ENCODE peak calls at places on chromosomes 2 and 18, in nine cellular contexts. T is HT1080; V is amygdala; L is activated CD4-positive, CD25-positive, alpha-beta regulatory T cell; N is A549; C is activated CD4-positive, alpha-beta T cell treated with anti-CD3 and anti-CD28 coated beads, Interleukin-2, amount 10 ng/mL, durations not matched to agents 7 days and 5 days; H is ovary; Z is CD8-positive, alpha-beta memory T cell; J is posterior vena cava. U is an unnamed sample.

GRCh38 chr2:113886479-113887383 is 3.2 kb upstream of the ACTR3 start:
- DNase-seq in H (no peak), N (peak; percentile 68), J (peak; percentile 87), V (no peak), L (no peak), T (peak; percentile 96), C (peak; percentile 49), Z (peak; percentile 7), U (peak; percentile 93)

GRCh38 chr2:180952731-180953336 is 27.6 kb upstream of the UBE2E3 start:
- DNase-seq in V (no peak), T (no peak), N (no peak), H (no peak), J (no peak), Z (no peak), L (no peak), C (no peak), U (no peak)

GRCh38 chr2:31877008-31877407 is 133.8 kb downstream of the MEMO1 start:
- DNase-seq in J (no peak), C (no peak), Z (no peak), L (no peak), V (no peak), H (no peak), T (peak; percentile 14), N (peak; percentile 53), U (no peak)

GRCh38 chr18:30971338-30971956 is 71.1 kb downstream of the DSC3 start:
- DNase-seq in C (no peak), L (no peak), J (no peak), H (no peak), T (peak; percentile 32), N (peak; percentile 16), Z (no peak), V (no peak), U (peak; percentile 21)

GRCh38 chr18:7645756-7646155 is 78.6 kb downstream of the PTPRM start:
- DNase-seq in N (peak; percentile 22), T (no peak), C (no peak), H (no peak), J (no peak), L (no peak), V (no peak), Z (no peak), U (no peak)

GRCh38 chr2:131038258-131039100 is 54.8 kb downstream of the FAM168B start:
- DNase-seq in L (no peak), T (no peak), V (no peak), Z (no peak), J (no peak), H (no peak), C (no peak), N (no peak), U (no peak)

GRCh38 chr2:25374827-25375226 is 33.1 kb upstream of the DNMT3A start:
- DNase-seq in V (no peak), Z (no peak), H (no peak), C (no peak), T (no peak), N (no peak), J (peak; percentile 19), L (no peak), U (no peak)

GRCh38 chr18:31373641-31374040 is 2.9 kb upstream of the DSG4 start:
- DNase-seq in Z (no peak), V (no peak), J (no peak), H (no peak), C (no peak), N (no peak), L (no peak), T (no peak), U (no peak)

GRCh38 chr2:202104286-202104870 is 31.3 kb downstream of the KIAA2012 start:
- DNase-seq in V (no peak), T (peak; percentile 58), H (no peak), L (no peak), J (no peak), Z (no peak), N (peak; percentile 65), C (peak; percentile 37), U (peak; percentile 62)

GRCh38 chr18:1103567-1103966 is 198.9 kb downstream of the ADCYAP1 start:
- DNase-seq in Z (no peak), L (no peak), T (no peak), V (no peak), J (no peak), N (no peak), H (no peak), C (no peak), U (no peak)

GRCh38 chr2:62435720-62436119 is 70.3 kb downstream of the TMEM17 start:
- DNase-seq in H (no peak), T (no peak), L (no peak), Z (no peak), C (no peak), J (no peak), V (no peak), N (no peak), U (no peak)

GRCh38 chr2:2662037-2662846 is 331.2 kb upstream of the MYT1L start:
- DNase-seq in C (no peak), V (peak; percentile 33), T (no peak), N (no peak), H (no peak), L (no peak), Z (no peak), J (peak; percentile 83), U (peak; percentile 49)

GRCh38 chr2:30134582-30134981 is 12.2 kb upstream of the YPEL5 start:
- DNase-seq in V (no peak), T (no peak), J (no peak), C (no peak), H (no peak), L (no peak), Z (no peak), N (no peak), U (no peak)

GRCh38 chr2:16212321-16212720 is 272.0 kb downstream of the MYCN start:
- DNase-seq in C (no peak), H (no peak), T (no peak), V (no peak), Z (no peak), J (no peak), L (no peak), N (no peak), U (no peak)

GRCh38 chr2:8281950-8282857 is 399.7 kb upstream of the ID2 start:
- DNase-seq in T (no peak), L (no peak), Z (peak; percentile 18), V (no peak), H (no peak), J (no peak), N (no peak), C (no peak), U (peak; percentile 21)

GRCh38 chr18:76955529-76956170 is 133.3 kb downstream of the ZNF236 start:
- DNase-seq in C (no peak), H (no peak), T (no peak), V (no peak), N (no peak), J (no peak), L (no peak), Z (no peak), U (no peak)

GRCh38 chr18:76545433-76546281 is 50.6 kb upstream of the ZNF516 start:
- DNase-seq in C (no peak), V (no peak), L (no peak), H (no peak), J (no peak), T (no peak), N (no peak), Z (no peak), U (no peak)

GRCh38 chr2:44706584-44707553 is 234.6 kb upstream of the SIX3 start:
- DNase-seq in L (no peak), T (no peak), C (no peak), N (no peak), V (no peak), J (no peak), H (no peak), Z (no peak), U (no peak)

GRCh38 chr18:29488617-29489016 is 1311.7 kb upstream of the CDH2 start:
- DNase-seq in N (no peak), J (no peak), T (no peak), Z (no peak), V (no peak), H (no peak), L (no peak), C (no peak), U (no peak)

GRCh38 chr2:188495990-188496431 is 204.3 kb downstream of the GULP1 start:
- DNase-seq in V (no peak), J (no peak), N (no peak), H (no peak), L (no peak), Z (no peak), C (no peak), T (no peak), U (peak; percentile 83)

GRCh38 chr18:67133669-67134068 is 382.9 kb downstream of the DSEL start:
- DNase-seq in L (no peak), V (no peak), Z (no peak), T (no peak), C (no peak), H (no peak), N (no peak), J (no peak), U (no peak)

GRCh38 chr2:100978582-100979051 is 23.5 kb upstream of the RPL31 start:
- DNase-seq in T (peak; percentile 80), H (no peak), Z (no peak), L (no peak), N (no peak), J (peak; percentile 82), V (no peak), C (no peak), U (no peak)

GRCh38 chr2:134455426-134455825 is 201.6 kb downstream of the MGAT5 start:
- DNase-seq in T (no peak), V (no peak), C (no peak), J (no peak), L (no peak), N (no peak), H (no peak), Z (no peak), U (no peak)

GRCh38 chr2:231110551-231110950 is 14.3 kb downstream of the HTR2B start:
- DNase-seq in H (no peak), T (peak; percentile 27), V (no peak), L (no peak), Z (no peak), J (no peak), N (no peak), C (no peak), U (peak; percentile 65)

GRCh38 chr2:62151306-62151638 is 44.6 kb upstream of the B3GNT2 start:
- DNase-seq in H (no peak), L (no peak), N (no peak), T (no peak), V (no peak), Z (no peak), C (no peak), J (no peak), U (no peak)

GRCh38 chr2:1742680-1743395 is 1.5 kb downstream of the PXDN start:
- DNase-seq in L (no peak), Z (peak; percentile 29), N (peak; percentile 58), T (no peak), C (peak; percentile 23), J (peak; percentile 94), V (peak; percentile 27), H (peak; percentile 84), U (peak; percentile 90)

GRCh38 chr2:65491381-65491903 is 59.0 kb upstream of the SPRED2 start:
- DNase-seq in J (no peak), H (no peak), N (no peak), V (no peak), T (peak; percentile 21), L (no peak), C (no peak), Z (no peak), U (peak; percentile 70)

GRCh38 chr2:166671831-166672230 is 177.8 kb upstream of the SCN7A start:
- DNase-seq in Z (no peak), N (no peak), T (no peak), H (no peak), L (no peak), V (no peak), C (no peak), J (no peak), U (no peak)

GRCh38 chr2:238060096-238060541 is 682 bp upstream of the SCLY start:
- DNase-seq in Z (no peak), J (no peak), V (no peak), T (peak; percentile 32), C (peak; percentile 9), N (no peak), H (no peak), L (no peak), U (no peak)

GRCh38 chr18:808086-808485 is 4.0 kb downstream of the YES1 start:
- DNase-seq in J (no peak), C (no peak), L (no peak), V (no peak), T (no peak), H (no peak), N (no peak), Z (no peak), U (no peak)